ENCODE peak calls at places on chromosomes 1 and 21, in nine cellular contexts. W, O, K, R, A, N, B, X and I are unnamed samples.
A peak's percentile ranks its signal among the peaks of the same experiment; 100 is the strongest.

GRCh38 chr1:23796466-23797271 is 3.9 kb downstream of the GALE start:
- DNase-seq in W (peak; percentile 77), O (no peak), X (no peak), R (no peak), N (no peak), A (no peak), K (no peak), B (no peak), I (no peak)

GRCh38 chr21:33080776-33081175 is 10.8 kb downstream of the OLIG1 start:
- DNase-seq in X (no peak), N (no peak), A (no peak), B (no peak), W (peak; percentile 12), R (no peak), O (no peak), K (no peak), I (no peak)

GRCh38 chr1:6126521-6127067 is 53.5 kb downstream of the CHD5 start:
- DNase-seq in K (peak; percentile 45), R (no peak), X (no peak), N (no peak), W (no peak), B (no peak), A (no peak), O (no peak), I (no peak)

GRCh38 chr1:10794724-10795304 is 1.6 kb downstream of the CASZ1 start:
- DNase-seq in N (no peak), A (peak; percentile 59), K (no peak), O (no peak), W (peak; percentile 84), X (peak; percentile 59), R (no peak), B (no peak), I (no peak)

GRCh38 chr1:225749706-225750105 is 27.9 kb upstream of the SRP9 start:
- DNase-seq in W (no peak), R (no peak), O (no peak), A (no peak), X (no peak), B (no peak), N (no peak), K (no peak), I (no peak)

GRCh38 chr1:234781241-234782056 is 171.5 kb upstream of the IRF2BP2 start:
- DNase-seq in O (no peak), X (no peak), K (no peak), N (no peak), W (peak; percentile 68), B (peak; percentile 49), R (peak; percentile 20), A (no peak), I (no peak)

GRCh38 chr21:45505416-45506021 is 36.7 kb downstream of the SLC19A1 start:
- DNase-seq in B (no peak), O (no peak), W (no peak), K (peak; percentile 61), A (no peak), X (peak; percentile 11), R (peak; percentile 15), N (no peak), I (no peak)

GRCh38 chr1:202578001-202578500 is 132.2 kb downstream of the SYT2 start:
- DNase-seq in R (no peak), N (no peak), W (no peak), A (no peak), O (no peak), B (no peak), X (no peak), K (no peak), I (no peak)

GRCh38 chr1:180257028-180257386 is 26.9 kb downstream of the LHX4 start:
- DNase-seq in N (no peak), A (no peak), R (no peak), K (no peak), O (no peak), B (no peak), X (no peak), W (no peak), I (no peak)

GRCh38 chr1:228177936-228178710 is 12.5 kb downstream of the IBA57 start:
- DNase-seq in W (no peak), K (peak; percentile 11), R (no peak), X (no peak), O (no peak), N (no peak), B (no peak), A (no peak), I (no peak)

GRCh38 chr1:31510304-31510703 is 66.0 kb upstream of the TINAGL1 start:
- DNase-seq in A (no peak), R (no peak), N (no peak), W (no peak), O (no peak), B (no peak), X (no peak), K (no peak), I (no peak)
- H3K4me3 ChIP-seq in A (no peak overlapping the region), R (no peak overlapping the region), N (no peak overlapping the region), W (no peak overlapping the region), O (no peak overlapping the region), B (no peak overlapping the region), X (no peak overlapping the region), K (no peak overlapping the region), I (no peak overlapping the region)

DNA sequence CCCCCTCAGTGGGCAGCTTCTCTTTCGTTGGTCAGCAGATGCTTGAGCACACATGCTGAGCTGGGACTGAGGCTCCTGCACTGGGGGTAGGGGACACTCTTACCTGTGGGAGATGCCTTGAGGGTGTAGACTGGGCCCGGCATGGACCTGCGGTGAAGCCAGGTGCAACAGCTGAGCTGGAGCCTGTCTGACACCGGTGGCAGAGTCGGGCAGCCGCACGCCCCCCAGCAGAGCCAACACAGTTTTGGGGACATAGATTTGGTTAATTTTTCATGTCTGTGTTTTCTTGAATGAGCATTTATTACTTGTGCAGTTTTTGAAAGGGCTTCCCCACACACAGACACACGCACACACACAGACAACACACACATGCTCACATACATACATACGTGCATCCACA is 5.9 kb upstream of the HES5 start:
- DNase-seq in B (no peak), X (no peak), W (no peak), A (no peak), O (no peak), K (no peak), R (no peak), N (no peak), I (no peak)
- H3K4me3 ChIP-seq in B (no peak overlapping the region), X (no peak overlapping the region), W (no peak overlapping the region), A (no peak overlapping the region), O (no peak overlapping the region), K (no peak overlapping the region), R (no peak overlapping the region), N (no peak overlapping the region), I (no peak overlapping the region)

DNA sequence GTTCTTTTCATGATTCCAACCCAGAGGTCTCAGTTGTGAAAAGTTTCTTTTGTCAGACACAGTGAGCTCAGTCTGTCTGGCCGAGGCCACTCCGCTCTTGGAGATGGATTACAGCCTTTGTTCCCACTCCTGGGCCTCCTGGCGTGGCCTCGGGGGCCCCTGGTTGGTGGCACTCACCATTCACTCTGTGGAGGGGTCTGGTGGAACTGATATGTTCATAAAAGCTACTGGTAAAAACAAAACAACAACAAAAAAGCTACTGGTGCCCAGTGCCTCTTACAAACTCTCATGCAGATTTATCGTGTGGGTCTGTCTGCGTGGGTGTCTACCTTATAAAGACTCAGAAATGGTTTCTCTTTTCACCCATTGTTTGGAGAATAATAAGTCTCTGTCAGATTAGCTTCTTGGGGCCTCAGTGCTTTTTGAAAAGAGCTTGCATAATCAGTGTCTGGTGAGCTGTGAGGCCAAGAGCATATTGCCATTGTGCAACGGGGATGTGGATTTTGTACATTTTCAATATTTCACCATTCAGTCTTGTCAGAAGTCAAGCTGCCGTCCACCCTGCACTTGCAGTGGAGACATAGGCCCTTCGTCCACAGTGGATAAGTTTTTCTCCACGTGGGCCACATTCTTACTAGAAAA is 86.7 kb downstream of the GALNT2 start:
- DNase-seq in K (no peak), A (no peak), W (no peak), R (no peak), N (no peak), B (no peak), O (no peak), X (no peak), I (peak; percentile 67)
- H3K4me3 ChIP-seq in K (no peak overlapping the region), A (no peak overlapping the region), W (no peak overlapping the region), R (no peak overlapping the region), N (no peak overlapping the region), B (no peak overlapping the region), O (peak overlapping the region; percentile 15), X (no peak overlapping the region), I (no peak overlapping the region)

GRCh38 chr21:16424331-16424749 is 694.6 kb downstream of the USP25 start:
- DNase-seq in N (peak; percentile 11), X (no peak), B (no peak), W (no peak), R (no peak), O (no peak), A (peak; percentile 4), K (no peak), I (no peak)
- H3K4me3 ChIP-seq in N (peak overlapping the region; percentile 15), X (peak overlapping the region; percentile 69), B (no peak overlapping the region), W (no peak overlapping the region), R (peak overlapping the region; percentile 35), O (no peak overlapping the region), A (no peak overlapping the region), K (peak overlapping the region; percentile 50), I (peak overlapping the region; percentile 23)